ENCODE peak calls at places on chromosomes 16 and 17, in ten cellular contexts. One of them, this sample, is unnamed.

GRCh38 chr16:85628651-85629050 is 15.5 kb downstream of the GSE1 start:
- DNase-seq in H9: no peak
- DNase-seq in glutamatergic neuron: no peak
- DNase-seq in activated B cell treated with CpG ODN at 0.5 μM for 24 hours: no peak
- DNase-seq in H7: no peak
- DNase-seq in germinal center: no peak
- DNase-seq in heart right ventricle: no peak
- DNase-seq in NCI-H524: peak
- DNase-seq in EL: no peak
- DNase-seq in kidney tubule cell: no peak
- DNase-seq in this sample: no peak

GRCh38 chr17:72119963-72120877 is 600 bp upstream of the SOX9 start:
- DNase-seq in kidney tubule cell: peak
- DNase-seq in EL: peak
- DNase-seq in H9: peak
- DNase-seq in germinal center: peak
- DNase-seq in activated B cell treated with CpG ODN at 0.5 μM for 24 hours: no peak
- DNase-seq in H7: peak
- DNase-seq in NCI-H524: peak
- DNase-seq in glutamatergic neuron: peak
- DNase-seq in heart right ventricle: peak
- DNase-seq in this sample: peak

GRCh38 chr17:19237389-19238166 is 412 bp downstream of the EPN2 start:
- DNase-seq in NCI-H524: peak
- DNase-seq in glutamatergic neuron: peak
- DNase-seq in heart right ventricle: peak
- DNase-seq in EL: peak
- DNase-seq in kidney tubule cell: peak
- DNase-seq in H9: peak
- DNase-seq in activated B cell treated with CpG ODN at 0.5 μM for 24 hours: no peak
- DNase-seq in germinal center: peak
- DNase-seq in H7: peak
- DNase-seq in this sample: peak

GRCh38 chr17:72151565-72152391 is 31.0 kb downstream of the SOX9 start:
- DNase-seq in EL: peak
- DNase-seq in H7: peak
- DNase-seq in glutamatergic neuron: no peak
- DNase-seq in H9: peak
- DNase-seq in activated B cell treated with CpG ODN at 0.5 μM for 24 hours: no peak
- DNase-seq in kidney tubule cell: peak
- DNase-seq in NCI-H524: no peak
- DNase-seq in heart right ventricle: peak
- DNase-seq in germinal center: no peak
- DNase-seq in this sample: no peak

GRCh38 chr17:80356231-80356856 is 58.6 kb upstream of the ENDOV start:
- DNase-seq in NCI-H524: no peak
- DNase-seq in glutamatergic neuron: no peak
- DNase-seq in germinal center: no peak
- DNase-seq in activated B cell treated with CpG ODN at 0.5 μM for 24 hours: no peak
- DNase-seq in H9: no peak
- DNase-seq in H7: no peak
- DNase-seq in heart right ventricle: no peak
- DNase-seq in kidney tubule cell: no peak
- DNase-seq in EL: no peak
- DNase-seq in this sample: no peak

GRCh38 chr17:59830846-59831486 is 61.8 kb downstream of the TUBD1 start:
- DNase-seq in glutamatergic neuron: no peak
- DNase-seq in NCI-H524: no peak
- DNase-seq in kidney tubule cell: no peak
- DNase-seq in H9: no peak
- DNase-seq in heart right ventricle: no peak
- DNase-seq in germinal center: no peak
- DNase-seq in activated B cell treated with CpG ODN at 0.5 μM for 24 hours: no peak
- DNase-seq in H7: no peak
- DNase-seq in EL: no peak
- DNase-seq in this sample: no peak

GRCh38 chr17:58789831-58790230 is 34.2 kb downstream of the PPM1E start:
- DNase-seq in H9: no peak
- DNase-seq in EL: no peak
- DNase-seq in glutamatergic neuron: no peak
- DNase-seq in germinal center: no peak
- DNase-seq in kidney tubule cell: no peak
- DNase-seq in activated B cell treated with CpG ODN at 0.5 μM for 24 hours: no peak
- DNase-seq in heart right ventricle: no peak
- DNase-seq in NCI-H524: no peak
- DNase-seq in H7: no peak
- DNase-seq in this sample: no peak

GRCh38 chr17:18932360-18933055 is 19.5 kb upstream of the SLC5A10 start:
- DNase-seq in kidney tubule cell: no peak
- DNase-seq in germinal center: no peak
- DNase-seq in H9: no peak
- DNase-seq in NCI-H524: no peak
- DNase-seq in glutamatergic neuron: no peak
- DNase-seq in H7: no peak
- DNase-seq in activated B cell treated with CpG ODN at 0.5 μM for 24 hours: no peak
- DNase-seq in heart right ventricle: no peak
- DNase-seq in EL: no peak
- DNase-seq in this sample: no peak

GRCh38 chr17:48202945-48203344 is 95.4 kb downstream of the SNX11 start:
- DNase-seq in kidney tubule cell: no peak
- DNase-seq in H7: no peak
- DNase-seq in glutamatergic neuron: no peak
- DNase-seq in heart right ventricle: no peak
- DNase-seq in activated B cell treated with CpG ODN at 0.5 μM for 24 hours: no peak
- DNase-seq in NCI-H524: no peak
- DNase-seq in germinal center: no peak
- DNase-seq in EL: peak
- DNase-seq in H9: no peak
- DNase-seq in this sample: no peak

GRCh38 chr17:77963441-77963840 is 4.9 kb downstream of the TNRC6C start:
- DNase-seq in kidney tubule cell: peak
- DNase-seq in H7: no peak
- DNase-seq in germinal center: no peak
- DNase-seq in heart right ventricle: peak
- DNase-seq in EL: peak
- DNase-seq in activated B cell treated with CpG ODN at 0.5 μM for 24 hours: no peak
- DNase-seq in NCI-H524: peak
- DNase-seq in H9: no peak
- DNase-seq in glutamatergic neuron: no peak
- DNase-seq in this sample: no peak

GRCh38 chr16:66030036-66030435 is 336.5 kb upstream of the CDH5 start:
- DNase-seq in kidney tubule cell: no peak
- DNase-seq in H7: no peak
- DNase-seq in germinal center: no peak
- DNase-seq in glutamatergic neuron: no peak
- DNase-seq in activated B cell treated with CpG ODN at 0.5 μM for 24 hours: no peak
- DNase-seq in H9: no peak
- DNase-seq in EL: peak
- DNase-seq in NCI-H524: no peak
- DNase-seq in heart right ventricle: no peak
- DNase-seq in this sample: no peak

GRCh38 chr16:75494696-75495601 is at the start of gene CHST6:
- DNase-seq in EL: peak
- DNase-seq in H9: peak
- DNase-seq in heart right ventricle: peak
- DNase-seq in NCI-H524: peak
- DNase-seq in kidney tubule cell: no peak
- DNase-seq in H7: peak
- DNase-seq in germinal center: peak
- DNase-seq in activated B cell treated with CpG ODN at 0.5 μM for 24 hours: peak
- DNase-seq in glutamatergic neuron: peak
- DNase-seq in this sample: no peak

GRCh38 chr17:46770818-46771600 is 47.5 kb downstream of the WNT3 start:
- DNase-seq in kidney tubule cell: peak
- DNase-seq in H9: peak
- DNase-seq in heart right ventricle: no peak
- DNase-seq in glutamatergic neuron: peak
- DNase-seq in germinal center: peak
- DNase-seq in H7: peak
- DNase-seq in NCI-H524: peak
- DNase-seq in activated B cell treated with CpG ODN at 0.5 μM for 24 hours: peak
- DNase-seq in EL: peak
- DNase-seq in this sample: peak

GRCh38 chr16:4376820-4377572 is 5.3 kb downstream of the VASN start:
- DNase-seq in H7: peak
- DNase-seq in H9: no peak
- DNase-seq in activated B cell treated with CpG ODN at 0.5 μM for 24 hours: no peak
- DNase-seq in heart right ventricle: no peak
- DNase-seq in glutamatergic neuron: no peak
- DNase-seq in kidney tubule cell: no peak
- DNase-seq in EL: no peak
- DNase-seq in germinal center: no peak
- DNase-seq in NCI-H524: no peak
- DNase-seq in this sample: no peak

GRCh38 chr17:77110006-77110374 is 30.8 kb upstream of the SEC14L1 start:
- DNase-seq in heart right ventricle: peak
- DNase-seq in H7: no peak
- DNase-seq in glutamatergic neuron: no peak
- DNase-seq in kidney tubule cell: peak
- DNase-seq in NCI-H524: no peak
- DNase-seq in germinal center: peak
- DNase-seq in H9: no peak
- DNase-seq in EL: peak
- DNase-seq in activated B cell treated with CpG ODN at 0.5 μM for 24 hours: no peak
- DNase-seq in this sample: no peak

GRCh38 chr16:89918453-89919347 is at the start of gene MC1R:
- DNase-seq in heart right ventricle: peak
- DNase-seq in kidney tubule cell: peak
- DNase-seq in NCI-H524: peak
- DNase-seq in glutamatergic neuron: peak
- DNase-seq in germinal center: peak
- DNase-seq in H9: peak
- DNase-seq in EL: peak
- DNase-seq in activated B cell treated with CpG ODN at 0.5 μM for 24 hours: peak
- DNase-seq in H7: peak
- DNase-seq in this sample: no peak

GRCh38 chr16:52383640-52384292 is 163.2 kb downstream of the TOX3 start:
- DNase-seq in H9: no peak
- DNase-seq in heart right ventricle: no peak
- DNase-seq in kidney tubule cell: peak
- DNase-seq in activated B cell treated with CpG ODN at 0.5 μM for 24 hours: no peak
- DNase-seq in glutamatergic neuron: no peak
- DNase-seq in NCI-H524: peak
- DNase-seq in germinal center: no peak
- DNase-seq in EL: no peak
- DNase-seq in H7: peak
- DNase-seq in this sample: no peak

GRCh38 chr17:78793415-78793814 is 11.3 kb upstream of the CYTH1 start:
- DNase-seq in NCI-H524: no peak
- DNase-seq in heart right ventricle: no peak
- DNase-seq in kidney tubule cell: no peak
- DNase-seq in glutamatergic neuron: no peak
- DNase-seq in germinal center: no peak
- DNase-seq in H7: no peak
- DNase-seq in H9: no peak
- DNase-seq in activated B cell treated with CpG ODN at 0.5 μM for 24 hours: no peak
- DNase-seq in EL: no peak
- DNase-seq in this sample: peak